ENCODE peak calls at places on chromosome 22, in nine cellular contexts. One of them, this sample, is unnamed. For H3K27me3, the result is how much of the 10 kb centered on the place peaks cover.

GRCh38 chr22:19663286-19663815 is 51.0 kb upstream of the SEPTIN5 start:
- DNase-seq in aorta: peak
- DNase-seq in tibial nerve: peak
- DNase-seq in PC-9: peak
- DNase-seq in CD8-positive, alpha-beta memory T cell: no peak
- DNase-seq in left ventricle myocardium inferior: peak
- DNase-seq in ovary: no peak
- DNase-seq in K562: no peak
- DNase-seq in H1: no peak
- DNase-seq in this sample: peak

GRCh38 chr22:23763579-23764331 is 965 bp downstream of the C22orf15 start:
- DNase-seq in K562: peak
- DNase-seq in PC-9: no peak
- DNase-seq in tibial nerve: no peak
- DNase-seq in CD8-positive, alpha-beta memory T cell: peak
- DNase-seq in aorta: peak
- DNase-seq in H1: no peak
- DNase-seq in left ventricle myocardium inferior: no peak
- DNase-seq in ovary: no peak
- DNase-seq in this sample: no peak

GRCh38 chr22:36257948-36258674 is 5.2 kb downstream of the APOL1 start:
- DNase-seq in K562: no peak
- DNase-seq in aorta: no peak
- DNase-seq in PC-9: no peak
- DNase-seq in ovary: no peak
- DNase-seq in H1: no peak
- DNase-seq in tibial nerve: no peak
- DNase-seq in left ventricle myocardium inferior: no peak
- DNase-seq in CD8-positive, alpha-beta memory T cell: no peak
- DNase-seq in this sample: no peak

GRCh38 chr22:25774575-25775026 is 32.6 kb downstream of the MYO18B start:
- DNase-seq in CD8-positive, alpha-beta memory T cell: no peak
- DNase-seq in H1: no peak
- DNase-seq in K562: no peak
- DNase-seq in ovary: no peak
- DNase-seq in tibial nerve: no peak
- DNase-seq in PC-9: no peak
- DNase-seq in aorta: no peak
- DNase-seq in left ventricle myocardium inferior: no peak
- DNase-seq in this sample: no peak

GRCh38 chr22:49270595-49271368 is 556.9 kb downstream of the BRD1 start:
- DNase-seq in CD8-positive, alpha-beta memory T cell: no peak
- DNase-seq in left ventricle myocardium inferior: no peak
- DNase-seq in PC-9: no peak
- DNase-seq in aorta: no peak
- DNase-seq in ovary: no peak
- DNase-seq in K562: no peak
- DNase-seq in H1: no peak
- DNase-seq in tibial nerve: no peak
- DNase-seq in this sample: no peak

GRCh38 chr22:47138898-47139789 is 376.7 kb downstream of the TBC1D22A start:
- DNase-seq in aorta: no peak
- DNase-seq in ovary: no peak
- DNase-seq in left ventricle myocardium inferior: no peak
- DNase-seq in tibial nerve: no peak
- DNase-seq in H1: no peak
- DNase-seq in PC-9: no peak
- DNase-seq in CD8-positive, alpha-beta memory T cell: no peak
- DNase-seq in K562: no peak
- DNase-seq in this sample: no peak

GRCh38 chr22:33710326-33710725 is 209.9 kb downstream of the LARGE1 start:
- DNase-seq in K562: no peak
- DNase-seq in PC-9: no peak
- DNase-seq in ovary: no peak
- DNase-seq in aorta: no peak
- DNase-seq in tibial nerve: no peak
- DNase-seq in H1: no peak
- DNase-seq in CD8-positive, alpha-beta memory T cell: no peak
- DNase-seq in left ventricle myocardium inferior: no peak
- DNase-seq in this sample: no peak

GRCh38 chr22:46909237-46910030 is 147.0 kb downstream of the TBC1D22A start:
- DNase-seq in CD8-positive, alpha-beta memory T cell: no peak
- DNase-seq in tibial nerve: no peak
- DNase-seq in left ventricle myocardium inferior: no peak
- DNase-seq in PC-9: no peak
- DNase-seq in H1: no peak
- DNase-seq in ovary: no peak
- DNase-seq in aorta: no peak
- DNase-seq in K562: no peak
- DNase-seq in this sample: no peak

GRCh38 chr22:35533365-35534029 is 7.1 kb upstream of the RASD2 start:
- DNase-seq in H1: no peak
- DNase-seq in aorta: peak
- DNase-seq in CD8-positive, alpha-beta memory T cell: no peak
- DNase-seq in left ventricle myocardium inferior: no peak
- DNase-seq in tibial nerve: no peak
- DNase-seq in PC-9: no peak
- DNase-seq in K562: no peak
- DNase-seq in ovary: no peak
- DNase-seq in this sample: no peak

GRCh38 chr22:25146906-25147754 is 52.5 kb upstream of the CRYBB3 start:
- DNase-seq in K562: no peak
- DNase-seq in aorta: no peak
- DNase-seq in tibial nerve: no peak
- DNase-seq in PC-9: no peak
- DNase-seq in left ventricle myocardium inferior: no peak
- DNase-seq in H1: no peak
- DNase-seq in ovary: no peak
- DNase-seq in CD8-positive, alpha-beta memory T cell: no peak
- DNase-seq in this sample: no peak

DNA sequence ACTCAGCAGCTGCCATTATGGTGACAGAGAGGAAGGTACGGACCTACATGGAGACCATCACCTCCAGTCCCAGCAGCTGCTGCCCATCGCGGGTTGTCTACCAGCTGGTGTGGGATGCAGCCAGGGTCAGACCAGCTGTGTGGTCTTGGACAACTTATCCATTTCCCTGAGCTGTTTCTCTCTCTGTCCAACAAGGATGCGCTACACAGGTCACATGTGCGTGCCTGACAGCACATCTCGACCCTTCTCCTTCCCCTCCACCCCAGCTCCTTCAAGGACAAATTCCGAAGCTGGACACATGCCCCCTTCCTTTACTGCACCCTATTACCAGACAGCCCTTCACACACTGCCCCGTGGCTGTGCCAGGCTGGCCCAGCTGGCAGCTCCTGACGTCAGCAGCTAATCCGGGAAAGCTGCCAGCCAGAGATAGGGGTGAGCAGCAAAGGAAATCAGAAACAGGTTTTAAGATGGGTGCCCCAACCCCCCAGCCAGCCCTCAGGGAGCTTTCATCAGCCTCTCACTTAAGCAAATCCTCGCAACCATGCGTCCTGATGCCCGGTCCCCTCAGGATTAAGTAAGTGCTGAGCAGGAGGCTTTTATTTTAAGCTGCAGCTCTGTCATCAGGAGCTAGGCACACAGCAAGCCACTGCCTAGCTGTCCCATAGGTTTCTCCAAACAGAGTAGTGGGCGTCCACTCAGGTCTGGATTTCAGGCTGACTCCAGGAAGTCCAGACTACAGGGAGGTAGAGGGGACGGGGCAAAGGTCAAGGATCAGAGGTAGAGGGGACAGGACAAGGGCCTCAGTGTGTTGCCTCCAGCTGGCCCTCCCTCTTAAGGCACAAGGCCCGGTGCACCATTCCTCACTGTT is 20.3 kb downstream of the TEF start:
- DNase-seq in aorta: peak
- DNase-seq in CD8-positive, alpha-beta memory T cell: no peak
- DNase-seq in tibial nerve: peak
- DNase-seq in left ventricle myocardium inferior: peak
- DNase-seq in PC-9: peak
- DNase-seq in K562: no peak
- DNase-seq in H1: no peak
- DNase-seq in ovary: peak
- DNase-seq in this sample: peak
- H3K4me3 ChIP-seq in aorta: no peak
- H3K4me3 ChIP-seq in CD8-positive, alpha-beta memory T cell: no peak
- H3K4me3 ChIP-seq in tibial nerve: no peak
- H3K4me3 ChIP-seq in left ventricle myocardium inferior: no peak
- H3K4me3 ChIP-seq in PC-9: no peak
- H3K4me3 ChIP-seq in K562: no peak
- H3K4me3 ChIP-seq in H1: no peak
- H3K4me3 ChIP-seq in ovary: no peak
- H3K4me3 ChIP-seq in this sample: no peak

GRCh38 chr22:31622980-31623379 is 39.0 kb downstream of the PISD start:
- DNase-seq in ovary: no peak
- DNase-seq in tibial nerve: no peak
- DNase-seq in PC-9: no peak
- DNase-seq in aorta: no peak
- DNase-seq in left ventricle myocardium inferior: no peak
- DNase-seq in CD8-positive, alpha-beta memory T cell: no peak
- DNase-seq in H1: no peak
- DNase-seq in K562: no peak
- DNase-seq in this sample: no peak

GRCh38 chr22:31623634-31624312 is 38.2 kb downstream of the PISD start:
- DNase-seq in left ventricle myocardium inferior: no peak
- DNase-seq in aorta: no peak
- DNase-seq in ovary: peak
- DNase-seq in CD8-positive, alpha-beta memory T cell: no peak
- DNase-seq in K562: no peak
- DNase-seq in PC-9: no peak
- DNase-seq in tibial nerve: no peak
- DNase-seq in H1: no peak
- DNase-seq in this sample: no peak

GRCh38 chr22:31619611-31620300 is 42.3 kb downstream of the PISD start:
- DNase-seq in ovary: no peak
- DNase-seq in PC-9: no peak
- DNase-seq in aorta: no peak
- DNase-seq in CD8-positive, alpha-beta memory T cell: no peak
- DNase-seq in K562: no peak
- DNase-seq in left ventricle myocardium inferior: no peak
- DNase-seq in tibial nerve: no peak
- DNase-seq in H1: no peak
- DNase-seq in this sample: no peak

GRCh38 chr22:31620756-31621480 is 41.1 kb downstream of the PISD start:
- DNase-seq in H1: no peak
- DNase-seq in PC-9: no peak
- DNase-seq in CD8-positive, alpha-beta memory T cell: no peak
- DNase-seq in aorta: no peak
- DNase-seq in tibial nerve: no peak
- DNase-seq in K562: no peak
- DNase-seq in left ventricle myocardium inferior: no peak
- DNase-seq in ovary: no peak
- DNase-seq in this sample: no peak

DNA sequence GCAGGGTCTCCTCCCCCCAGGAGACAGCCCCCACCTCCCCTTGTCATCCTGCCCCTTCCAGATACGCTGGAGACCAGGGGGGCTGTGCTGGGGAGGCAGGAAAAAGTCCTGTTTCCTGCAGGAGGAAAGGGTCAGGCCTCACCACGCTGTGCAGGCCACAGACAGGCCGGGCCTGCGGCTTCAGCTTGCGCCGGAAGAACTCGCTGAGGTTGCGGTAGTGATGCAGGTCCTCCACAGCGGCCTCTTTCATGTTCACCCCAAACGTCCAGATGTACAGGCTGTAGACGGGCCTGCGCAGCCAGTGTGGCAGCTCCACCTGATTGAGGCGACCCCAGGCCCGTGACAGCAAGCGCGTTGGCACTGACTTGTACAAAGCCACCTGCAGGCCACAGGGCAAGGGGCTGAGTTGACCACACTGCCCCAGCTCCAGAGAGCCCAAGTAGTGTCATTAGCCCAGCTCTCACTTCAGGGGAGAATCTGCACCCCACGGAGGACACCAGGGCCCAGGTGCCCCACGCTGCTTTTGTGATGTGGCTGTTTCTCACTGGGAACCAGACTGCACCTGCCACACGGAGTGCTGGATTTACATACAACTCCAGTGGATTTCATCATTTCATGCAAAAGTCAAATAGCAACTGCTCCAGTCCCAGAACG is 40.4 kb downstream of the PISD start:
- DNase-seq in ovary: no peak
- DNase-seq in H1: no peak
- DNase-seq in aorta: no peak
- DNase-seq in CD8-positive, alpha-beta memory T cell: no peak
- DNase-seq in tibial nerve: no peak
- DNase-seq in PC-9: no peak
- DNase-seq in left ventricle myocardium inferior: no peak
- DNase-seq in K562: no peak
- DNase-seq in this sample: no peak
- H3K27ac ChIP-seq in ovary: no peak
- H3K27ac ChIP-seq in H1: no peak
- H3K27ac ChIP-seq in aorta: no peak
- H3K27ac ChIP-seq in CD8-positive, alpha-beta memory T cell: no peak
- H3K27ac ChIP-seq in tibial nerve: no peak
- H3K27ac ChIP-seq in PC-9: no peak
- H3K27ac ChIP-seq in left ventricle myocardium inferior: no peak
- H3K27ac ChIP-seq in K562: no peak
- H3K27ac ChIP-seq in this sample: no peak

DNA sequence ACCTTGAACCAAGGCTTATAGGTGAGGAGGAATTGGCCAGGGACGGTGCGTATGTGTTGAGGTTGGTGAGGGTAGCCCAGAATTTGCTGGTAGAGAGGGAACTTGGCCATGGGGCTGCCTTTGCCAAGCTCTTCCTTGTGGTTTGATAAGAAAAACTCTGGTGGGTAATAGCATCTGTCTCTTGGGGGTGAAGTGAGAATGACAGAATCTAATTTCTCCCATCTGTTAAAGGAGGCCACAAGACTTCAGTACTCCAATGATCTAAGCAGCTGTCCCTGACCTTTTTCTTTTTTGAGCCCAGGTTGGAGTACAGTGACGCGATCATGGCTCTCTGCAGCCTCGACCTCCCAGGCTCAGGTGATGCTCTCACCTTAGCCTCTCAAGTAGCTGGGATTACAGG is 36.0 kb upstream of the PICK1 start:
- DNase-seq in ovary: no peak
- DNase-seq in left ventricle myocardium inferior: no peak
- DNase-seq in K562: no peak
- DNase-seq in H1: no peak
- DNase-seq in CD8-positive, alpha-beta memory T cell: no peak
- DNase-seq in PC-9: no peak
- DNase-seq in tibial nerve: no peak
- DNase-seq in aorta: no peak
- DNase-seq in this sample: no peak
- H3K27me3 ChIP-seq in ovary: under half
- H3K27me3 ChIP-seq in left ventricle myocardium inferior: under half
- H3K27me3 ChIP-seq in K562: under half
- H3K27me3 ChIP-seq in H1: under half
- H3K27me3 ChIP-seq in CD8-positive, alpha-beta memory T cell: under half
- H3K27me3 ChIP-seq in PC-9: under half
- H3K27me3 ChIP-seq in tibial nerve: under half
- H3K27me3 ChIP-seq in aorta: under half
- H3K27me3 ChIP-seq in this sample: under half

DNA sequence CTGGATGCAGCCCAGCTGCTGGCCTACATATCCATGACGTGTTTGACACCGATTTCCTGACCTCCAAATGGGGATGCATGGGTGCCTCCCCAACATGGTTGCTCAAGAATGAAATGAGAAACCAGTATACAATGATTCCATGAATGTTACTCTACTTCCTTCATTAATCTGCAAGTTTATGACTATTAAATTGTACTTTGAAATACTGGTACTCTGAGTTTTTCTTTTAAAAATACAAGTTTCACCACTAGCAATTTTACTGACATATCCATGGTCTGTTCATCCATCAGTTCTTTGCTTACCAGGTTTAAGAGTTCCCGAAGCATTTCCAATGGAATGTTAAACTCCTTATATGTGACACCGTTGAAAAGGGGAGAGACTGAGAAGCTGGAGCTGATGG is 39.1 kb downstream of the SERPIND1 start:
- DNase-seq in H1: no peak
- DNase-seq in ovary: no peak
- DNase-seq in K562: no peak
- DNase-seq in tibial nerve: no peak
- DNase-seq in PC-9: no peak
- DNase-seq in left ventricle myocardium inferior: no peak
- DNase-seq in aorta: no peak
- DNase-seq in CD8-positive, alpha-beta memory T cell: no peak
- DNase-seq in this sample: no peak
- H3K4me3 ChIP-seq in H1: no peak
- H3K4me3 ChIP-seq in ovary: no peak
- H3K4me3 ChIP-seq in K562: no peak
- H3K4me3 ChIP-seq in tibial nerve: no peak
- H3K4me3 ChIP-seq in PC-9: no peak
- H3K4me3 ChIP-seq in left ventricle myocardium inferior: no peak
- H3K4me3 ChIP-seq in aorta: no peak
- H3K4me3 ChIP-seq in CD8-positive, alpha-beta memory T cell: no peak
- H3K4me3 ChIP-seq in this sample: no peak